ENCODE peak calls at places on chromosome 4, in ten cellular contexts. P is NCI-H2081; Z is NCI-H1436; S is testis; B is foreskin fibroblast; V is stimulated activated naive CD8-positive, alpha-beta T cell treated with anti-CD3 and anti-CD28 coated beads, Interleukin-15, amount 100 ng/mL, for 72 hours; D is NCI-H1092 treated with DMSO at 0.1 percent for 48 hours; G is SK-MEL-5; T is stimulated activated CD4-positive, alpha-beta T cell treated with anti-CD3 and anti-CD28 coated beads, Interleukin-4, amount 100 ng/mL, for 48 hours; K is amniotic stem cell. X is an unnamed sample.

GRCh38 chr4:168304744-168305459 is 13.7 kb downstream of the DDX60 start:
- DNase-seq in P (peak; percentile 82), Z (no peak), S (no peak), B (peak; percentile 90), V (no peak), D (peak; percentile 15), G (no peak), T (no peak), K (peak; percentile 5), X (no peak)

GRCh38 chr4:45317276-45317675 is 590.9 kb upstream of the GNPDA2 start:
- DNase-seq in P (no peak), Z (no peak), S (no peak), B (no peak), V (no peak), D (no peak), G (peak; percentile 1), T (no peak), K (no peak), X (no peak)

GRCh38 chr4:131609039-131609438 is 1540.1 kb upstream of the PCDH10 start:
- DNase-seq in P (no peak), Z (no peak), S (no peak), B (peak; percentile 10), V (no peak), D (no peak), G (no peak), T (no peak), K (no peak), X (no peak)

GRCh38 chr4:88868510-88868909 is 170.9 kb upstream of the NAP1L5 start:
- DNase-seq in P (no peak), Z (no peak), S (no peak), B (no peak), V (no peak), D (no peak), G (no peak), T (no peak), K (no peak), X (no peak)

GRCh38 chr4:69910016-69910782 is 20.7 kb upstream of the CSN1S1 start:
- DNase-seq in P (no peak), Z (no peak), S (no peak), B (peak; percentile 32), V (no peak), D (no peak), G (no peak), T (no peak), K (peak; percentile 35), X (no peak)

GRCh38 chr4:6660430-6660829 is 19.9 kb downstream of the MRFAP1 start:
- DNase-seq in P (no peak), Z (no peak), S (peak; percentile 72), B (no peak), V (no peak), D (no peak), G (no peak), T (no peak), K (no peak), X (no peak)

GRCh38 chr4:101114936-101115372 is 232.4 kb downstream of the PPP3CA start:
- DNase-seq in P (no peak), Z (no peak), S (peak; percentile 65), B (peak; percentile 69), V (no peak), D (peak; percentile 25), G (peak; percentile 96), T (no peak), K (no peak), X (peak; percentile 7)

GRCh38 chr4:78542373-78542772 is 9.2 kb upstream of the ANXA3 start:
- DNase-seq in P (no peak), Z (no peak), S (no peak), B (peak; percentile 77), V (no peak), D (no peak), G (no peak), T (no peak), K (no peak), X (no peak)